ENCODE peak calls at places on chromosomes 13 and 19, in nine cellular contexts. M is NCI-H1092 treated with DMSO at 0.1 percent for 48 hours; P is stimulated activated CD4-positive, alpha-beta T cell treated with anti-CD3 and anti-CD28 coated beads, Interleukin-1b, Interleukin-23, amount 100 ng/mL, for 4 hours; X is NAMALWA; R is activated effector memory CD4-positive, alpha-beta T cell treated with anti-CD3 and anti-CD28 coated beads, Interleukin-2, amount 50 U/mL, for 16 hours; K is left kidney; T is activated B cell treated with CpG ODN at 0.5 μM for 24 hours; W is HuH-7.5; C is lower lobe of right lung. J is an unnamed sample.

GRCh38 chr19:42076375-42076944 is 494 bp downstream of the ZNF574 start:
- DNase-seq in X (peak), K (no peak), M (no peak), R (peak), T (peak), C (no peak), W (no peak), P (no peak), J (peak)

GRCh38 chr13:47757681-47758080 is 243.4 kb downstream of the SUCLA2 start:
- DNase-seq in T (no peak), R (no peak), M (no peak), W (no peak), K (no peak), X (no peak), C (no peak), P (no peak), J (no peak)

GRCh38 chr13:23679214-23679613 is 109.0 kb downstream of the TNFRSF19 start:
- DNase-seq in R (no peak), X (no peak), M (no peak), W (no peak), P (no peak), K (peak), C (no peak), T (no peak), J (no peak)

GRCh38 chr13:111516712-111517640 is 196.5 kb downstream of the TEX29 start:
- DNase-seq in K (no peak), M (peak), X (no peak), T (no peak), C (no peak), W (no peak), P (no peak), R (no peak), J (no peak)

GRCh38 chr19:18306903-18307681 is 15.8 kb downstream of the LSM4 start:
- DNase-seq in W (no peak), K (no peak), T (no peak), R (peak), C (no peak), M (no peak), X (peak), P (no peak), J (no peak)

GRCh38 chr13:66513728-66514127 is 716.4 kb downstream of the PCDH9 start:
- DNase-seq in M (no peak), C (no peak), K (no peak), R (no peak), W (no peak), P (no peak), T (no peak), X (no peak), J (no peak)

GRCh38 chr13:40379794-40380608 is 286.4 kb downstream of the FOXO1 start:
- DNase-seq in P (no peak), T (no peak), C (no peak), R (no peak), K (peak), W (no peak), X (no peak), M (no peak), J (no peak)

GRCh38 chr19:51093510-51094345 is 11.0 kb upstream of the KLK14 start:
- DNase-seq in R (no peak), P (no peak), T (no peak), C (no peak), M (no peak), K (no peak), W (no peak), X (no peak), J (no peak)

GRCh38 chr19:39825093-39825463 is 8.9 kb downstream of the DYRK1B start:
- DNase-seq in R (no peak), P (no peak), W (no peak), M (no peak), X (no peak), K (no peak), C (no peak), T (no peak), J (no peak)

GRCh38 chr13:80309926-80310325 is 31.0 kb downstream of the SPRY2 start:
- DNase-seq in X (no peak), K (no peak), R (no peak), C (no peak), T (no peak), M (no peak), W (no peak), P (no peak), J (no peak)

GRCh38 chr13:50230365-50230978 is 215.2 kb downstream of the KCNRG start:
- DNase-seq in R (no peak), T (no peak), K (no peak), W (no peak), M (no peak), C (no peak), X (no peak), P (no peak), J (peak)

GRCh38 chr19:13843104-13843921 is 33.6 kb upstream of the NANOS3 start:
- DNase-seq in X (no peak), K (peak), C (no peak), W (peak), R (no peak), T (no peak), M (no peak), P (no peak), J (no peak)

GRCh38 chr13:20990910-20991525 is 70.4 kb downstream of the LATS2 start:
- DNase-seq in P (no peak), R (no peak), M (no peak), K (no peak), X (no peak), W (no peak), T (no peak), C (no peak), J (no peak)

J was measured in NB4.